ENCODE peak calls at places on chromosomes 2 and 18, in nine cellular contexts. One of them, this sample, is unnamed.
A peak's percentile ranks its signal among the peaks of the same experiment; 100 is the strongest.

GRCh38 chr2:196836440-196836839 is 27.3 kb upstream of the C2orf66 start:
- DNase-seq in choroid plexus epithelial cell: peak; percentile 21
- DNase-seq in mammary epithelial cell: peak; percentile 46
- DNase-seq in HTR-8/SVneo: no peak
- DNase-seq in activated T-helper 1 cell treated with Interleukin-2 at 50 U/mL for 16 hours: no peak
- DNase-seq in AG08396: no peak
- DNase-seq in prostate gland: no peak
- DNase-seq in NCI-H2081: no peak
- DNase-seq in nephron progenitor cell: no peak
- DNase-seq in this sample: no peak

GRCh38 chr18:9732031-9732430 is 23.9 kb downstream of the RAB31 start:
- DNase-seq in nephron progenitor cell: no peak
- DNase-seq in activated T-helper 1 cell treated with Interleukin-2 at 50 U/mL for 16 hours: no peak
- DNase-seq in AG08396: no peak
- DNase-seq in prostate gland: no peak
- DNase-seq in NCI-H2081: no peak
- DNase-seq in choroid plexus epithelial cell: no peak
- DNase-seq in HTR-8/SVneo: no peak
- DNase-seq in mammary epithelial cell: no peak
- DNase-seq in this sample: no peak

GRCh38 chr2:237715459-237715947 is 83.1 kb upstream of the RBM44 start:
- DNase-seq in prostate gland: no peak
- DNase-seq in HTR-8/SVneo: no peak
- DNase-seq in nephron progenitor cell: no peak
- DNase-seq in AG08396: no peak
- DNase-seq in NCI-H2081: no peak
- DNase-seq in choroid plexus epithelial cell: no peak
- DNase-seq in mammary epithelial cell: no peak
- DNase-seq in activated T-helper 1 cell treated with Interleukin-2 at 50 U/mL for 16 hours: no peak
- DNase-seq in this sample: no peak

GRCh38 chr2:16324544-16324937 is 341.1 kb downstream of the CYRIA start:
- DNase-seq in AG08396: no peak
- DNase-seq in HTR-8/SVneo: no peak
- DNase-seq in NCI-H2081: no peak
- DNase-seq in mammary epithelial cell: no peak
- DNase-seq in nephron progenitor cell: no peak
- DNase-seq in prostate gland: no peak
- DNase-seq in activated T-helper 1 cell treated with Interleukin-2 at 50 U/mL for 16 hours: no peak
- DNase-seq in choroid plexus epithelial cell: no peak
- DNase-seq in this sample: no peak

GRCh38 chr2:28401948-28402550 is 9.4 kb downstream of the FOSL2 start:
- DNase-seq in choroid plexus epithelial cell: no peak
- DNase-seq in prostate gland: no peak
- DNase-seq in HTR-8/SVneo: no peak
- DNase-seq in NCI-H2081: no peak
- DNase-seq in mammary epithelial cell: no peak
- DNase-seq in nephron progenitor cell: no peak
- DNase-seq in AG08396: no peak
- DNase-seq in activated T-helper 1 cell treated with Interleukin-2 at 50 U/mL for 16 hours: no peak
- DNase-seq in this sample: no peak

GRCh38 chr2:34787341-34787740 is 1188.2 kb upstream of the FAM98A start:
- DNase-seq in AG08396: no peak
- DNase-seq in nephron progenitor cell: no peak
- DNase-seq in prostate gland: no peak
- DNase-seq in activated T-helper 1 cell treated with Interleukin-2 at 50 U/mL for 16 hours: no peak
- DNase-seq in HTR-8/SVneo: no peak
- DNase-seq in mammary epithelial cell: no peak
- DNase-seq in choroid plexus epithelial cell: no peak
- DNase-seq in NCI-H2081: no peak
- DNase-seq in this sample: no peak

GRCh38 chr2:162002623-162003200 is 71.3 kb downstream of the DPP4 start:
- DNase-seq in nephron progenitor cell: no peak
- DNase-seq in AG08396: no peak
- DNase-seq in choroid plexus epithelial cell: no peak
- DNase-seq in HTR-8/SVneo: no peak
- DNase-seq in activated T-helper 1 cell treated with Interleukin-2 at 50 U/mL for 16 hours: no peak
- DNase-seq in prostate gland: no peak
- DNase-seq in NCI-H2081: no peak
- DNase-seq in mammary epithelial cell: no peak
- DNase-seq in this sample: no peak

GRCh38 chr2:210548878-210549384 is 7.5 kb upstream of the CPS1 start:
- DNase-seq in prostate gland: no peak
- DNase-seq in AG08396: no peak
- DNase-seq in choroid plexus epithelial cell: no peak
- DNase-seq in NCI-H2081: no peak
- DNase-seq in activated T-helper 1 cell treated with Interleukin-2 at 50 U/mL for 16 hours: no peak
- DNase-seq in HTR-8/SVneo: no peak
- DNase-seq in mammary epithelial cell: no peak
- DNase-seq in nephron progenitor cell: no peak
- DNase-seq in this sample: no peak

GRCh38 chr2:120587326-120587996 is 148.2 kb upstream of the GLI2 start:
- DNase-seq in nephron progenitor cell: peak; percentile 42
- DNase-seq in mammary epithelial cell: no peak
- DNase-seq in HTR-8/SVneo: no peak
- DNase-seq in choroid plexus epithelial cell: no peak
- DNase-seq in prostate gland: no peak
- DNase-seq in NCI-H2081: no peak
- DNase-seq in activated T-helper 1 cell treated with Interleukin-2 at 50 U/mL for 16 hours: no peak
- DNase-seq in AG08396: no peak
- DNase-seq in this sample: no peak

GRCh38 chr18:79878741-79879358 is 72.6 kb downstream of the SLC66A2 start:
- DNase-seq in nephron progenitor cell: no peak
- DNase-seq in choroid plexus epithelial cell: no peak
- DNase-seq in NCI-H2081: no peak
- DNase-seq in mammary epithelial cell: no peak
- DNase-seq in activated T-helper 1 cell treated with Interleukin-2 at 50 U/mL for 16 hours: no peak
- DNase-seq in prostate gland: no peak
- DNase-seq in AG08396: no peak
- DNase-seq in HTR-8/SVneo: no peak
- DNase-seq in this sample: no peak

GRCh38 chr2:48774251-48774650 is 18.7 kb upstream of the LHCGR start:
- DNase-seq in AG08396: no peak
- DNase-seq in activated T-helper 1 cell treated with Interleukin-2 at 50 U/mL for 16 hours: no peak
- DNase-seq in nephron progenitor cell: no peak
- DNase-seq in HTR-8/SVneo: no peak
- DNase-seq in mammary epithelial cell: no peak
- DNase-seq in choroid plexus epithelial cell: no peak
- DNase-seq in prostate gland: no peak
- DNase-seq in NCI-H2081: no peak
- DNase-seq in this sample: no peak

GRCh38 chr2:19362652-19363473 is 4.4 kb upstream of the OSR1 start:
- DNase-seq in NCI-H2081: peak; percentile 90
- DNase-seq in prostate gland: peak; percentile 81
- DNase-seq in activated T-helper 1 cell treated with Interleukin-2 at 50 U/mL for 16 hours: no peak
- DNase-seq in choroid plexus epithelial cell: peak; percentile 91
- DNase-seq in AG08396: peak; percentile 81
- DNase-seq in mammary epithelial cell: peak; percentile 83
- DNase-seq in HTR-8/SVneo: peak; percentile 90
- DNase-seq in nephron progenitor cell: peak; percentile 86
- DNase-seq in this sample: no peak

GRCh38 chr2:124877065-124877671 is 852.1 kb downstream of the CNTNAP5 start:
- DNase-seq in prostate gland: no peak
- DNase-seq in nephron progenitor cell: no peak
- DNase-seq in choroid plexus epithelial cell: peak; percentile 8
- DNase-seq in AG08396: peak; percentile 1
- DNase-seq in NCI-H2081: no peak
- DNase-seq in mammary epithelial cell: no peak
- DNase-seq in HTR-8/SVneo: no peak
- DNase-seq in activated T-helper 1 cell treated with Interleukin-2 at 50 U/mL for 16 hours: no peak
- DNase-seq in this sample: no peak

GRCh38 chr2:179793238-179793637 is 68.2 kb downstream of the ZNF385B start:
- DNase-seq in nephron progenitor cell: no peak
- DNase-seq in NCI-H2081: no peak
- DNase-seq in AG08396: no peak
- DNase-seq in activated T-helper 1 cell treated with Interleukin-2 at 50 U/mL for 16 hours: no peak
- DNase-seq in mammary epithelial cell: no peak
- DNase-seq in choroid plexus epithelial cell: no peak
- DNase-seq in prostate gland: no peak
- DNase-seq in HTR-8/SVneo: no peak
- DNase-seq in this sample: no peak